ENCODE peak calls at places on chromosome 5, in five cellular contexts. One of them, this sample, is unnamed.

GRCh38 chr5:41270423-41271251 is 57.3 kb upstream of the C6 start:
- DNase-seq in AG10803: peak
- DNase-seq in psoas muscle: no peak
- DNase-seq in vagina: no peak
- DNase-seq in brain microvascular endothelial cell: peak
- DNase-seq in this sample: peak

GRCh38 chr5:34534237-34535108 is 121.7 kb upstream of the RAI14 start:
- DNase-seq in AG10803: peak
- DNase-seq in psoas muscle: no peak
- DNase-seq in vagina: no peak
- DNase-seq in brain microvascular endothelial cell: peak
- DNase-seq in this sample: peak

GRCh38 chr5:144032375-144032774 is 138.1 kb downstream of the YIPF5 start:
- DNase-seq in AG10803: peak
- DNase-seq in psoas muscle: peak
- DNase-seq in vagina: no peak
- DNase-seq in brain microvascular endothelial cell: no peak
- DNase-seq in this sample: no peak

GRCh38 chr5:142866563-142867275 is 96.5 kb downstream of the ARHGAP26 start:
- DNase-seq in AG10803: peak
- DNase-seq in psoas muscle: no peak
- DNase-seq in vagina: no peak
- DNase-seq in brain microvascular endothelial cell: peak
- DNase-seq in this sample: peak

GRCh38 chr5:66246621-66247020 is 102.5 kb downstream of the SREK1 start:
- DNase-seq in AG10803: peak
- DNase-seq in psoas muscle: no peak
- DNase-seq in vagina: no peak
- DNase-seq in brain microvascular endothelial cell: peak
- DNase-seq in this sample: peak

GRCh38 chr5:77946381-77947050 is 170.4 kb upstream of the TBCA start:
- DNase-seq in AG10803: peak
- DNase-seq in psoas muscle: no peak
- DNase-seq in vagina: no peak
- DNase-seq in brain microvascular endothelial cell: no peak
- DNase-seq in this sample: no peak

GRCh38 chr5:107766439-107766838 is 95.7 kb upstream of the EFNA5 start:
- DNase-seq in AG10803: no peak
- DNase-seq in psoas muscle: no peak
- DNase-seq in vagina: no peak
- DNase-seq in brain microvascular endothelial cell: no peak
- DNase-seq in this sample: no peak

GRCh38 chr5:137075163-137075970 is 423.8 kb downstream of the SPOCK1 start:
- DNase-seq in AG10803: no peak
- DNase-seq in psoas muscle: peak
- DNase-seq in vagina: no peak
- DNase-seq in brain microvascular endothelial cell: no peak
- DNase-seq in this sample: peak

GRCh38 chr5:171938358-171938757 is 68.1 kb downstream of the FBXW11 start:
- DNase-seq in AG10803: no peak
- DNase-seq in psoas muscle: no peak
- DNase-seq in vagina: no peak
- DNase-seq in brain microvascular endothelial cell: no peak
- DNase-seq in this sample: no peak

GRCh38 chr5:173228107-173228506 is 6.9 kb downstream of the NKX2-5 start:
- DNase-seq in AG10803: no peak
- DNase-seq in psoas muscle: no peak
- DNase-seq in vagina: no peak
- DNase-seq in brain microvascular endothelial cell: no peak
- DNase-seq in this sample: no peak

GRCh38 chr5:34571380-34572041 is 84.6 kb upstream of the RAI14 start:
- DNase-seq in AG10803: peak
- DNase-seq in psoas muscle: no peak
- DNase-seq in vagina: no peak
- DNase-seq in brain microvascular endothelial cell: peak
- DNase-seq in this sample: peak

GRCh38 chr5:127934791-127935256 is 148.7 kb upstream of the SLC12A2 start:
- DNase-seq in AG10803: peak
- DNase-seq in psoas muscle: no peak
- DNase-seq in vagina: no peak
- DNase-seq in brain microvascular endothelial cell: no peak
- DNase-seq in this sample: peak
- TF ChIP-seq CTCF in AG10803: no peak
- TF ChIP-seq CTCF in psoas muscle: no peak
- TF ChIP-seq CTCF in vagina: no peak
- TF ChIP-seq CTCF in brain microvascular endothelial cell: peak
- TF ChIP-seq CTCF in this sample: peak

DNA sequence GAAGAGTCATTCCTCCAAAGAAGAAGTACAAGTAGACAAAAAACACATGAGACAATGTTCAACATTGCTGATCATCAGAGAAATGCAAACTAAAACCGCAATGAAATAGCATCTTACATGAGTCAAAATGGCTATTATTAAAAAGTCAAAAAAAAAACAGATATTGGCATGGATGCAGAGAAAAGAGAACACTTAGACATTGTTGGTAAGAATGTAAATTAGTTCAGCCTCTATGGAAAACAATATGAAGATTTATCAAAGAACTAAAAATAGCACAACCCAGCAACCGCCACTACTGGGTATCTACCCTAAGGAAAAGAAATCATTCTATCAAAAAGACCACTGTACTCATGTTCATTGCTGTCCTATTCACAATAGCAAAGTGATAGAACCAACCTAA is 157.5 kb downstream of the CHSY3 start:
- DNase-seq in AG10803: no peak
- DNase-seq in psoas muscle: no peak
- DNase-seq in vagina: no peak
- DNase-seq in brain microvascular endothelial cell: no peak
- DNase-seq in this sample: no peak
- TF ChIP-seq CTCF in AG10803: no peak
- TF ChIP-seq CTCF in psoas muscle: no peak
- TF ChIP-seq CTCF in vagina: no peak
- TF ChIP-seq CTCF in brain microvascular endothelial cell: no peak
- TF ChIP-seq CTCF in this sample: no peak

DNA sequence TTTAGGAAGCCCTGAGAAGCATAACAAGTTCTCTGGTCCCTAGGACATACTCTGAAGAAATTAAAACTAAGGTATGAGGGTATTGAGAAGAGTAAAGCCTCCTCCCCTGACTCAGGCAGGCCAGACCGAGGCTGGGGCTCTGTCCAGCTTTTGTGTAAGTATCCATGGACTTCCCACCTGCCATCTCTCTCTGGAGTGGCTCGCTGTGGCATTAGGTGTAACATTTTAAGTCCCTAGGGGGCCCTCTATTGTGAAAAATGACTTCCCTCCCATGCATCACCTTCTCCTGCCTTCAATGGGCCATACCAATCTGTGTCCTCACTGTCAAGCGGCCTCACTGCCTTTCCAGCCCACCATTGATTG is 205.5 kb downstream of the SLIT3 start:
- DNase-seq in AG10803: no peak
- DNase-seq in psoas muscle: no peak
- DNase-seq in vagina: no peak
- DNase-seq in brain microvascular endothelial cell: no peak
- DNase-seq in this sample: no peak
- TF ChIP-seq CTCF in AG10803: no peak
- TF ChIP-seq CTCF in psoas muscle: no peak
- TF ChIP-seq CTCF in vagina: no peak
- TF ChIP-seq CTCF in brain microvascular endothelial cell: no peak
- TF ChIP-seq CTCF in this sample: no peak

DNA sequence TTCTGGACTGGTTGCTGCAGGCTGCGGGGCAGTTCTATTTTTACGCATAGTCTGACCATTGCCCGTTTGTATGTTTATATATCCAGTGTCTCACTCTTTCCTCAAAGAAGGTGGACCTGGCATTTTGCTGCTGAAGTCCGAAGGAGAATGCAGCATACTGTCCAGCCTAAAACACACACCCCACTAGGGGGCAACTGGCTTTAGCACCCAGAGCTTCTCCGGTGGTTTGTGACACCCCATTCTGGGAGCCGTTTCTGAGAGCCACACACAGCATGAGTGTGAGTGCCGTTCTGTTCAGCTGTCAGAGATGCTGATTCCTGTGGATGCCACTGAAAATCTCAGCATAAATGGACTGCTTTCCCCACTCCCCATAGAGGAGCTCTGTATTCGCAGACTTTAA is 290.5 kb upstream of the TAS2R1 start:
- DNase-seq in AG10803: no peak
- DNase-seq in psoas muscle: no peak
- DNase-seq in vagina: no peak
- DNase-seq in brain microvascular endothelial cell: no peak
- DNase-seq in this sample: no peak
- TF ChIP-seq CTCF in AG10803: no peak
- TF ChIP-seq CTCF in psoas muscle: no peak
- TF ChIP-seq CTCF in vagina: no peak
- TF ChIP-seq CTCF in brain microvascular endothelial cell: peak
- TF ChIP-seq CTCF in this sample: peak

GRCh38 chr5:141843156-141843927 is 34.9 kb downstream of the PCDH1 start:
- DNase-seq in AG10803: peak
- DNase-seq in psoas muscle: no peak
- DNase-seq in vagina: no peak
- DNase-seq in brain microvascular endothelial cell: no peak
- DNase-seq in this sample: peak

GRCh38 chr5:141846031-141846430 is 32.2 kb downstream of the PCDH1 start:
- DNase-seq in AG10803: peak
- DNase-seq in psoas muscle: no peak
- DNase-seq in vagina: no peak
- DNase-seq in brain microvascular endothelial cell: peak
- DNase-seq in this sample: peak

GRCh38 chr5:141844414-141845097 is 33.7 kb downstream of the PCDH1 start:
- DNase-seq in AG10803: no peak
- DNase-seq in psoas muscle: no peak
- DNase-seq in vagina: no peak
- DNase-seq in brain microvascular endothelial cell: no peak
- DNase-seq in this sample: no peak

GRCh38 chr5:141848771-141849370 is 29.3 kb downstream of the PCDH1 start:
- DNase-seq in AG10803: peak
- DNase-seq in psoas muscle: peak
- DNase-seq in vagina: no peak
- DNase-seq in brain microvascular endothelial cell: peak
- DNase-seq in this sample: peak

GRCh38 chr5:141845371-141845821 is 32.8 kb downstream of the PCDH1 start:
- DNase-seq in AG10803: no peak
- DNase-seq in psoas muscle: no peak
- DNase-seq in vagina: no peak
- DNase-seq in brain microvascular endothelial cell: no peak
- DNase-seq in this sample: no peak
- TF ChIP-seq CTCF in AG10803: no peak
- TF ChIP-seq CTCF in psoas muscle: no peak
- TF ChIP-seq CTCF in vagina: no peak
- TF ChIP-seq CTCF in brain microvascular endothelial cell: peak
- TF ChIP-seq CTCF in this sample: no peak

GRCh38 chr5:17302138-17302537 is 84.7 kb downstream of the BASP1 start:
- DNase-seq in AG10803: no peak
- DNase-seq in psoas muscle: no peak
- DNase-seq in vagina: no peak
- DNase-seq in brain microvascular endothelial cell: no peak
- DNase-seq in this sample: peak
- TF ChIP-seq CTCF in AG10803: no peak
- TF ChIP-seq CTCF in psoas muscle: no peak
- TF ChIP-seq CTCF in vagina: no peak
- TF ChIP-seq CTCF in brain microvascular endothelial cell: no peak
- TF ChIP-seq CTCF in this sample: no peak

DNA sequence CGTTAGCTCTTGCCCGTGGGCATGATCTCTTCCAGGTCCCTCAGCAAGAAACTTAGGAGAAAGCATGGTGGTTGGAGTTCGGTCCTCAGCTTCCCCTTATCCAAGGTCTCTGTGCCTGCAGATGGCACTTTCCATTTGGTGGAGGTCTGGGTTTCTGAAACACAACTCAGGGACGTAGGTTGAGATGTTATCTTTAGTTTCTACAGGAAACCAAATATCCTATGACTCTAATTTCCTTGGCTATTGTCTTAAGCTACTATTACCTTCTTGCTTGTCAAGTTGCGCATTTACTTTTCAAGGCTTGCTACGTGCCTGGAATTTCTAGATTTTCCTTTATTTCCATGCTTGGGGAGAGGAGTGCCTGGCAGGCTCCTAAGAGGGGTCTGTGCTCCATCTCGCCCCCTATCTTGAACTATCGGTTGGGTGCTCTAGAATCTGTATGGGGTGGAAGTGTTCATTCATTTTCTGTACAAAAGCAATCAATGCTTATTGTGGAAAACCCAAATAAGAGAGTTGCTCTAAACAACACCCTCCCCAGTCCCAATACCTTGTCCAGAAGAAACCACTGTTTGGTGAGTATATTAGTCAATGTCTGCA is 32.9 kb upstream of the KCNIP1 start:
- DNase-seq in AG10803: no peak
- DNase-seq in psoas muscle: no peak
- DNase-seq in vagina: no peak
- DNase-seq in brain microvascular endothelial cell: no peak
- DNase-seq in this sample: no peak
- TF ChIP-seq CTCF in AG10803: no peak
- TF ChIP-seq CTCF in psoas muscle: no peak
- TF ChIP-seq CTCF in vagina: no peak
- TF ChIP-seq CTCF in brain microvascular endothelial cell: no peak
- TF ChIP-seq CTCF in this sample: no peak

DNA sequence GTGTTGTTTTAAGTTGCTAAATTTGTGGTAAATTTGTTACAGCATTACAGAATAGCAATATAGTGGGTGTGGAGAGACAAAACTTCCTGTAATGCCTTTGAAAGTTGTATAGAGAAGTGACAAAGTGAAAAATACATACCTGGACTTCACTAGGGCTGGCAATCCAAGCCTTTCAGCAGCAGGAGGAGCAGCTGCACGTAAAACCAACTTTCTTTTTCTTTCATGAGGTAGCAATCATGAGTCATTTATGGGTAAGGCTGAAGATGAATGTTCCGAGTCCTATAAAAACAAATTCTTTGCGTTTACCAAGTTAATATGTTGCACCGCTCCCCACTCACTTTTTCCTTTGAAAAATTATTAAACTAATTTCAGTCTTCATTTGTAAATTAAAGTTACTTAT is 1138.2 kb downstream of the TAF11L14 start:
- DNase-seq in AG10803: no peak
- DNase-seq in psoas muscle: no peak
- DNase-seq in vagina: no peak
- DNase-seq in brain microvascular endothelial cell: no peak
- DNase-seq in this sample: no peak
- TF ChIP-seq CTCF in AG10803: no peak
- TF ChIP-seq CTCF in psoas muscle: no peak
- TF ChIP-seq CTCF in vagina: no peak
- TF ChIP-seq CTCF in brain microvascular endothelial cell: peak
- TF ChIP-seq CTCF in this sample: no peak

DNA sequence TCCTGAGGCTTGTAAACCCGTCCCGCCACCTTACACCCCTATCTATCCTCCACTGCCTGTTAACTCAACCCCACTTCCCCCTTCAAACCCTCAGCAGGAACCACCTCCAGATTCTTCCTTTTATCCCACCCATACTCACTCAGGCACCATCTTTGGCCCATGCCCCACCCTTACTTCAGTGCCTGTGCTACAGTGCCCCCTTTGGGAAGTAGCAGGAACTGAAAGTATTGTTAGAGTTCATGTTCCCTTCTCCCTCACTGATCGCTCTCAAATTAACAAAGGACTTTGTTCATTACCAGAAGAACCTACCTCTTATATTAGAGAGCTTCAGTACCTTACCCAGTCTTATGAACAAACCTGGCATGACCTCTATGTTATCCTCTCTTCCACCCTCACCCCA is 92.2 kb upstream of the MOCS2 start:
- DNase-seq in AG10803: no peak
- DNase-seq in psoas muscle: no peak
- DNase-seq in vagina: no peak
- DNase-seq in brain microvascular endothelial cell: no peak
- DNase-seq in this sample: no peak
- TF ChIP-seq CTCF in AG10803: no peak
- TF ChIP-seq CTCF in psoas muscle: no peak
- TF ChIP-seq CTCF in vagina: no peak
- TF ChIP-seq CTCF in brain microvascular endothelial cell: peak
- TF ChIP-seq CTCF in this sample: peak

This sample was measured in HFFc6.